ENCODE peak calls at places on chromosomes 7 and 10, in nine cellular contexts. Z is stomach, B is A549, T is K562, F is ovary, J is sigmoid colon, Q is HepG2, C is SK-N-SH, M is GM12878. I is an unnamed sample.

GRCh38 chr10:784377-784758 is 94.9 kb upstream of the DIP2C start:
- DNase-seq in Z (peak), M (no peak), J (no peak), T (no peak), Q (no peak), C (no peak), B (no peak), F (no peak), I (no peak)

GRCh38 chr10:119161680-119162079 is 3.8 kb downstream of the SFXN4 start:
- DNase-seq in M (no peak), T (peak), F (no peak), Z (no peak), Q (no peak), J (peak), B (no peak), C (no peak), I (no peak)

GRCh38 chr7:156751319-156751718 is 110.7 kb downstream of the RNF32 start:
- DNase-seq in J (no peak), M (no peak), Q (no peak), C (no peak), B (no peak), F (no peak), T (peak), Z (no peak), I (no peak)

GRCh38 chr7:44194069-44194468 is 4.8 kb upstream of the GCK start:
- DNase-seq in C (no peak), M (no peak), Q (no peak), F (no peak), B (no peak), J (no peak), Z (no peak), T (peak), I (no peak)

GRCh38 chr10:84715911-84716310 is 387.5 kb downstream of the CCSER2 start:
- DNase-seq in Q (peak), Z (no peak), F (no peak), T (peak), J (no peak), B (peak), C (peak), M (no peak), I (no peak)

GRCh38 chr10:129101232-129101980 is 365.6 kb upstream of the MGMT start:
- DNase-seq in C (peak), F (no peak), J (no peak), M (no peak), B (no peak), Z (no peak), Q (no peak), T (no peak), I (peak)

GRCh38 chr10:98154076-98154475 is 19.6 kb downstream of the R3HCC1L start:
- DNase-seq in Z (no peak), J (no peak), B (no peak), M (no peak), C (no peak), Q (no peak), F (no peak), T (no peak), I (no peak)

GRCh38 chr7:35721288-35721687 is 26.4 kb upstream of the HERPUD2 start:
- DNase-seq in F (no peak), Q (no peak), T (no peak), C (no peak), M (no peak), B (no peak), J (no peak), Z (no peak), I (no peak)

GRCh38 chr10:17233534-17233933 is 5.5 kb downstream of the VIM start:
- DNase-seq in M (no peak), Z (no peak), F (peak), J (peak), T (no peak), Q (no peak), B (no peak), C (no peak), I (no peak)

GRCh38 chr7:113197274-113197673 is 78.9 kb upstream of the SMIM30 start:
- DNase-seq in F (no peak), J (no peak), Q (no peak), M (no peak), Z (no peak), C (no peak), T (no peak), B (no peak), I (no peak)

GRCh38 chr7:105862276-105862675 is 14.1 kb downstream of the ATXN7L1 start:
- DNase-seq in F (no peak), C (no peak), B (no peak), Q (no peak), T (no peak), M (no peak), J (no peak), Z (no peak), I (no peak)

GRCh38 chr10:7370511-7370910 is 40.3 kb downstream of the SFMBT2 start:
- DNase-seq in C (no peak), F (no peak), B (no peak), T (no peak), M (no peak), J (no peak), Z (no peak), Q (no peak), I (no peak)

GRCh38 chr7:74083928-74084721 is 521 bp downstream of the LIMK1 start:
- DNase-seq in M (no peak), Q (no peak), T (peak), Z (peak), B (peak), F (peak), C (peak), J (peak), I (no peak)

GRCh38 chr7:2032876-2033407 is 199.8 kb downstream of the MAD1L1 start:
- DNase-seq in C (peak), T (no peak), M (no peak), F (no peak), J (peak), Z (no peak), B (no peak), Q (no peak), I (no peak)

GRCh38 chr10:93115661-93116383 is 42.1 kb downstream of the CYP26A1 start:
- DNase-seq in J (peak), M (peak), F (no peak), B (peak), T (peak), Z (peak), Q (peak), C (peak), I (no peak)

GRCh38 chr10:29811751-29812427 is 177.1 kb upstream of the SVIL start:
- DNase-seq in T (peak), C (peak), Z (no peak), Q (no peak), B (peak), M (no peak), F (peak), J (peak), I (no peak)

GRCh38 chr10:92290076-92290836 is 622 bp downstream of the CPEB3 start:
- DNase-seq in F (peak), M (no peak), T (peak), C (no peak), J (peak), Z (peak), B (peak), Q (peak), I (peak)

GRCh38 chr10:19730848-19731247 is 85.4 kb upstream of the PLXDC2 start:
- DNase-seq in T (no peak), J (no peak), C (no peak), B (no peak), F (no peak), Z (no peak), Q (no peak), M (no peak), I (no peak)
- TF ChIP-seq EP300 in T (no peak), J (no peak), C (no peak), B (no peak), F (no peak), Z (no peak), Q (no peak), M (no peak), I (no peak)

DNA sequence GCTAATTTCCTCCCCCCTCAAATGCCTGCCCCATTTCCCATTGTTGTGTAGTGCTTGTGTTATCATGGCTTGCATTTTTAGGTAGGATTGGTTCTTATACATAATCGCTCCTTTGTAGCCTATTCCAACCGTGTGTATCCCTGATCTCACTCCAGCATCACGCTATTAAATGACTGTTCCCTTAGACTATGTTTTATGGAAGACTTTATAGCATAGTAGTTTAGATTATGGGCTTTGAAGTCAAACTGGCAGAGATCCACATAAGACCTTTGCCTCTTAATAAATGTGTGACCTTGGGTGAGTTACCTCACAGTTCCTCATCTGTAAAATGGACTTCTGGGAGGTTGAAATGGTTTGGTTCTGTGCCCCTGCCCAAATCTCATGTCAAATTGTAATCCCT is 5.4 kb upstream of the RABGEF1 start:
- DNase-seq in Z (no peak), T (no peak), M (no peak), F (no peak), J (no peak), B (no peak), C (no peak), Q (no peak), I (no peak)
- TF ChIP-seq EP300 in Z (no peak), T (no peak), M (no peak), F (no peak), J (no peak), B (no peak), C (no peak), Q (no peak), I (no peak)

GRCh38 chr7:17782216-17782549 is 158.1 kb downstream of the SNX13 start:
- DNase-seq in F (no peak), J (no peak), B (no peak), C (no peak), Z (no peak), M (no peak), Q (no peak), T (no peak), I (no peak)

GRCh38 chr7:17787257-17787656 is 153.0 kb downstream of the SNX13 start:
- DNase-seq in Z (no peak), J (no peak), F (no peak), B (no peak), M (no peak), Q (no peak), T (no peak), C (no peak), I (no peak)

GRCh38 chr7:17779381-17779780 is 160.9 kb downstream of the SNX13 start:
- DNase-seq in T (no peak), Q (no peak), J (no peak), C (no peak), Z (no peak), M (no peak), B (no peak), F (no peak), I (no peak)

GRCh38 chr7:17786314-17786852 is 153.9 kb downstream of the SNX13 start:
- DNase-seq in B (no peak), T (no peak), Q (no peak), J (no peak), F (peak), Z (no peak), M (no peak), C (no peak), I (no peak)

DNA sequence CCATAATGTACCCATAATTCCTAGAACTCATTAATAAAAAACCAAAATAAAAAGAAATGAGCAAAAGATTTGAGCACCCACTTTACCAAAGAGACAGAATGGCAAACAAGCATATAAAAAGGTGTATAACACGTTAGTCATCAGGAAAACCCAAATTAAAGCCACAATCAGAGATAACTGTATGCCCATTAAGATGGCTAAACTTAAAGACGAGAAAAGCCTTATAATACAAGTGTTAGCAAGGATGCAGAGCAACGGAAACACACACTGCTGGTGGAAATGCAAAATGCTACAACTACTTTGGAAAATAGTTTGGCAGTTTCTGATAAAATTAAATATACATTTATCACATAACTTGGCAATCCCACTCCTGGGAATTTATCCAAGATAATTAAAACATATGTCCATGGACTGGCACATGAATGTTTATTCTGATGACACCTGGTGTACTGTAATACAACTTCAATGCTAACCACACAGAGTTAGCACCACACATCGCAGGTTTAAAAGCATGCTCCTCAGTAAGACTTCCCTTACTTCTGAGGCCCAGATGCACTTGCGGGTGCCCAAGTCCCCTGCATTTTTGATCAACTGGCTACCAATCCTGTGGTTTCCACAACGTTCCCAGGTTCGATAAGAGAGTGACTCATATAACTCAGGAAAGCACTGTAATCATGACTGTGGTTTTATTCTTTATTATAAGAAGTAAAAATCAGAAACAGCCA is 158.6 kb downstream of the SNX13 start:
- DNase-seq in T (no peak), C (no peak), F (no peak), M (no peak), B (no peak), Z (no peak), Q (no peak), J (no peak), I (no peak)
- TF ChIP-seq EP300 in T (no peak), C (no peak), F (no peak), M (no peak), B (no peak), Z (no peak), Q (no peak), J (no peak), I (no peak)

GRCh38 chr7:159118623-159119022 is 26.0 kb downstream of the VIPR2 start:
- DNase-seq in Z (no peak), M (no peak), B (no peak), T (no peak), Q (no peak), J (no peak), C (no peak), F (no peak), I (no peak)

GRCh38 chr7:159119851-159120539 is 24.7 kb downstream of the VIPR2 start:
- DNase-seq in M (no peak), T (no peak), C (no peak), F (no peak), Q (no peak), B (no peak), Z (no peak), J (no peak), I (no peak)

GRCh38 chr7:159120540-159120919 is 24.1 kb downstream of the VIPR2 start:
- DNase-seq in T (no peak), F (no peak), M (no peak), C (no peak), Z (no peak), Q (no peak), B (no peak), J (no peak), I (no peak)

GRCh38 chr7:159118220-159118595 is 26.5 kb downstream of the VIPR2 start:
- DNase-seq in M (no peak), Q (no peak), B (no peak), C (no peak), J (no peak), F (no peak), Z (no peak), T (no peak), I (no peak)

GRCh38 chr7:159119026-159119741 is 25.5 kb downstream of the VIPR2 start:
- DNase-seq in Z (no peak), F (no peak), M (no peak), J (peak), T (no peak), B (no peak), C (no peak), Q (no peak), I (no peak)
- TF ChIP-seq EP300 in Z (no peak), F (no peak), M (no peak), J (no peak), T (no peak), B (no peak), C (no peak), Q (no peak), I (no peak)

DNA sequence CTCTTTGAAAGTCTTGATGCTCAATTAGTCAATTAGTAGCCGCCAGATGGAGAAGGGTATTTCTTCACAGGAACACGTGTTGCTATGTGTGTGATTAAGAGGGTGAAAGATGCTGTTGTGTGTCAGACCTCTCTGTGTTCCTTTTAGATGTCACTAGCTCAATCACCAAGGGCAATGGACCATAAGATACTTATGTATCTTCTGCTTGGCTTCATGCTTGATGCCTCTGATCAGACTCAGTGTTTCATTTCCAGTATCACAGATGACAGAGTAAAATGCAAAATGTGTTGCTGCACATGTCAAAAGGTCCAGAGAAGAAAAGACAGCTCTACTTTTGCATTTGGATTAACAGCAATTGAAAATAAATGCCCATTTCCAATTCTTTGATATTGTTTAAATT is 865.9 kb downstream of the CNTNAP2 start:
- DNase-seq in Z (no peak), T (no peak), C (no peak), F (no peak), J (no peak), Q (no peak), M (no peak), B (no peak), I (no peak)
- TF ChIP-seq EP300 in Z (no peak), T (no peak), C (no peak), F (no peak), J (no peak), Q (no peak), M (no peak), B (no peak), I (no peak)

DNA sequence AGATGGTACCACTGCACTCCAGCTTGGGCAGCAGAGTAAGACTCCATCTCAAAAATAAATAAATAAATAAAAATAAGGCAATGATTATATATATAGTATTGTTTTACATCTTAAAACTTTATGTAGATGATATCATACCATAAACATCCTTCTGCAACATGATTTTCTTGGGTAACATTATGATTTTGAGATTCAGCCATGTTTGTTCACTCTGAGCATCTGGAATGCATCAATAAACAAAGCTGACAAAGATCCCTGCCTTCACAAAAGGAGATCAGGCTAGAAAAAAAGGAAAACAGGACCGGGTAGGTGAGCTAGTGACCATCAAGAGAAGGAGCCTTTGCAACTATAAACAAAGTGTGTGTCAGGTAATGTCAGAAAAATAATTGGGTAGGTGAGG is 31.9 kb upstream of the KAT6B start:
- DNase-seq in J (no peak), M (no peak), C (no peak), F (no peak), T (no peak), Z (no peak), Q (no peak), B (no peak), I (no peak)
- TF ChIP-seq EP300 in J (no peak), M (no peak), C (no peak), F (no peak), T (no peak), Z (no peak), Q (no peak), B (no peak), I (no peak)